ENCODE peak calls at places on chromosomes 7 and 10, in nine cellular contexts. P, M, L, V, U, R, A, K and Z are unnamed samples.

GRCh38 chr7:153588596-153588995 is 463.6 kb upstream of the DPP6 start:
- DNase-seq in P (no peak), M (no peak), L (no peak), V (no peak), U (no peak), R (no peak), A (no peak), K (no peak), Z (no peak)

GRCh38 chr10:43965033-43965917 is 316.6 kb upstream of the ZNF32 start:
- DNase-seq in P (peak), M (no peak), L (no peak), V (no peak), U (no peak), R (peak), A (no peak), K (no peak), Z (no peak)

GRCh38 chr10:42551582-42552187 is 86.7 kb downstream of the ZNF33B start:
- DNase-seq in P (no peak), M (no peak), L (no peak), V (no peak), U (no peak), R (no peak), A (no peak), K (no peak), Z (no peak)

GRCh38 chr7:158856883-158857668 is 718 bp downstream of the DYNC2I1 start:
- DNase-seq in P (no peak), M (no peak), L (no peak), V (no peak), U (no peak), R (no peak), A (no peak), K (no peak), Z (no peak)

GRCh38 chr7:47611045-47611511 is 29.2 kb upstream of the TNS3 start:
- DNase-seq in P (no peak), M (no peak), L (no peak), V (no peak), U (no peak), R (no peak), A (no peak), K (no peak), Z (no peak)

GRCh38 chr10:74039561-74040145 is 41.7 kb downstream of the VCL start:
- DNase-seq in P (no peak), M (no peak), L (no peak), V (no peak), U (no peak), R (peak), A (no peak), K (no peak), Z (no peak)

GRCh38 chr7:74068378-74069085 is 15.1 kb upstream of the LIMK1 start:
- DNase-seq in P (no peak), M (no peak), L (no peak), V (peak), U (no peak), R (no peak), A (no peak), K (no peak), Z (no peak)

GRCh38 chr7:142890838-142891485 is 5.4 kb upstream of the TRPV6 start:
- DNase-seq in P (no peak), M (no peak), L (no peak), V (no peak), U (no peak), R (no peak), A (no peak), K (no peak), Z (no peak)

GRCh38 chr7:112452102-112452888 is 2.0 kb downstream of the IFRD1 start:
- DNase-seq in P (peak), M (peak), L (no peak), V (peak), U (peak), R (peak), A (no peak), K (peak), Z (no peak)

GRCh38 chr7:99499356-99499712 is 747 bp downstream of the ZNF394 start:
- DNase-seq in P (no peak), M (no peak), L (no peak), V (no peak), U (no peak), R (no peak), A (no peak), K (no peak), Z (no peak)

GRCh38 chr10:75371010-75371409 is 30.6 kb downstream of the ZNF503 start:
- DNase-seq in P (no peak), M (no peak), L (no peak), V (no peak), U (no peak), R (no peak), A (no peak), K (no peak), Z (no peak)

GRCh38 chr7:50229964-50230363 is 74.6 kb upstream of the IKZF1 start:
- DNase-seq in P (no peak), M (no peak), L (no peak), V (no peak), U (no peak), R (no peak), A (no peak), K (no peak), Z (no peak)

GRCh38 chr7:76008156-76008687 is 13.8 kb upstream of the TMEM120A start:
- DNase-seq in P (no peak), M (no peak), L (no peak), V (peak), U (no peak), R (no peak), A (no peak), K (no peak), Z (no peak)

GRCh38 chr7:126166645-126167044 is 1086.1 kb downstream of the GRM8 start:
- DNase-seq in P (no peak), M (no peak), L (no peak), V (no peak), U (no peak), R (no peak), A (no peak), K (no peak), Z (no peak)

GRCh38 chr10:17143055-17143690 is 13.6 kb upstream of the CUBN start:
- DNase-seq in P (no peak), M (no peak), L (no peak), V (no peak), U (no peak), R (no peak), A (no peak), K (no peak), Z (no peak)

GRCh38 chr7:98102170-98102569 is 4.5 kb upstream of the LMTK2 start:
- DNase-seq in P (no peak), M (no peak), L (no peak), V (no peak), U (no peak), R (no peak), A (no peak), K (no peak), Z (no peak)
- TF ChIP-seq CTCF in P (no peak), M (no peak), L (no peak), V (no peak), U (no peak), R (no peak), A (no peak), K (no peak), Z (no peak)

GRCh38 chr10:97534746-97535367 is 36.1 kb downstream of the UBTD1 start:
- DNase-seq in P (no peak), M (no peak), L (no peak), V (no peak), U (peak), R (no peak), A (no peak), K (peak), Z (no peak)
- TF ChIP-seq CTCF in P (peak), M (no peak), L (peak), V (peak), U (peak), R (peak), A (peak), K (no peak), Z (no peak)

GRCh38 chr10:123381271-123381670 is 227.1 kb downstream of the BUB3 start:
- DNase-seq in P (no peak), M (peak), L (no peak), V (no peak), U (no peak), R (no peak), A (no peak), K (no peak), Z (no peak)

GRCh38 chr10:123377883-123378282 is 223.7 kb downstream of the BUB3 start:
- DNase-seq in P (no peak), M (no peak), L (no peak), V (no peak), U (no peak), R (no peak), A (no peak), K (no peak), Z (no peak)

GRCh38 chr10:123378302-123378701 is 224.1 kb downstream of the BUB3 start:
- DNase-seq in P (no peak), M (no peak), L (no peak), V (no peak), U (no peak), R (no peak), A (no peak), K (no peak), Z (no peak)

GRCh38 chr10:123379156-123379555 is 225.0 kb downstream of the BUB3 start:
- DNase-seq in P (no peak), M (no peak), L (no peak), V (no peak), U (no peak), R (no peak), A (no peak), K (no peak), Z (no peak)

GRCh38 chr10:123380491-123381085 is 226.4 kb downstream of the BUB3 start:
- DNase-seq in P (no peak), M (peak), L (no peak), V (no peak), U (no peak), R (no peak), A (no peak), K (no peak), Z (no peak)
- TF ChIP-seq CTCF in P (peak), M (no peak), L (peak), V (peak), U (no peak), R (no peak), A (no peak), K (no peak), Z (no peak)

GRCh38 chr10:20156511-20156910 is 340.3 kb downstream of the PLXDC2 start:
- DNase-seq in P (no peak), M (no peak), L (no peak), V (no peak), U (no peak), R (no peak), A (no peak), K (no peak), Z (no peak)
- TF ChIP-seq CTCF in P (no peak), M (no peak), L (no peak), V (no peak), U (no peak), R (no peak), A (no peak), K (no peak), Z (no peak)